ENCODE peak calls at places on chromosomes 5 and 9, in four cellular contexts. One of them, this sample, is unnamed.

GRCh38 chr5:115831163-115831768 is 10.1 kb downstream of the ATG12 start:
- DNase-seq in colonic mucosa: no peak
- DNase-seq in GM12878: no peak
- DNase-seq in breast epithelium: no peak
- DNase-seq in this sample: no peak

GRCh38 chr9:112273826-112274225 is 59.6 kb downstream of the PTBP3 start:
- DNase-seq in colonic mucosa: no peak
- DNase-seq in GM12878: no peak
- DNase-seq in breast epithelium: no peak
- DNase-seq in this sample: no peak

GRCh38 chr5:139872052-139872766 is 76.6 kb downstream of the PSD2 start:
- DNase-seq in colonic mucosa: no peak
- DNase-seq in GM12878: no peak
- DNase-seq in breast epithelium: no peak
- DNase-seq in this sample: no peak

GRCh38 chr5:96487859-96488258 is 54.8 kb upstream of the PCSK1 start:
- DNase-seq in colonic mucosa: no peak
- DNase-seq in GM12878: no peak
- DNase-seq in breast epithelium: no peak
- DNase-seq in this sample: no peak

GRCh38 chr5:16596541-16596940 is 20.3 kb downstream of the RETREG1 start:
- DNase-seq in colonic mucosa: no peak
- DNase-seq in GM12878: no peak
- DNase-seq in breast epithelium: no peak
- DNase-seq in this sample: no peak

GRCh38 chr5:1637639-1638481 is 114.1 kb upstream of the LPCAT1 start:
- DNase-seq in colonic mucosa: no peak
- DNase-seq in GM12878: no peak
- DNase-seq in breast epithelium: peak
- DNase-seq in this sample: no peak

GRCh38 chr9:38024036-38024681 is 44.9 kb downstream of the SHB start:
- DNase-seq in colonic mucosa: no peak
- DNase-seq in GM12878: no peak
- DNase-seq in breast epithelium: peak
- DNase-seq in this sample: no peak

GRCh38 chr5:123599171-123599570 is 87.2 kb downstream of the CSNK1G3 start:
- DNase-seq in colonic mucosa: no peak
- DNase-seq in GM12878: no peak
- DNase-seq in breast epithelium: no peak
- DNase-seq in this sample: no peak

GRCh38 chr9:114316605-114317230 is 6.2 kb upstream of the ORM1 start:
- DNase-seq in colonic mucosa: peak
- DNase-seq in GM12878: no peak
- DNase-seq in breast epithelium: no peak
- DNase-seq in this sample: no peak

GRCh38 chr5:127796207-127796606 is 93.0 kb downstream of the CCDC192 start:
- DNase-seq in colonic mucosa: no peak
- DNase-seq in GM12878: no peak
- DNase-seq in breast epithelium: no peak
- DNase-seq in this sample: no peak

GRCh38 chr9:31415184-31415583 is 969.3 kb upstream of the ACO1 start:
- DNase-seq in colonic mucosa: no peak
- DNase-seq in GM12878: no peak
- DNase-seq in breast epithelium: no peak
- DNase-seq in this sample: no peak

GRCh38 chr5:176611435-176611834 is 1.5 kb upstream of the GPRIN1 start:
- DNase-seq in colonic mucosa: peak
- DNase-seq in GM12878: no peak
- DNase-seq in breast epithelium: peak
- DNase-seq in this sample: no peak

GRCh38 chr5:39547548-39548154 is 122.9 kb upstream of the DAB2 start:
- DNase-seq in colonic mucosa: peak
- DNase-seq in GM12878: no peak
- DNase-seq in breast epithelium: no peak
- DNase-seq in this sample: no peak

GRCh38 chr9:119368681-119369581 is at the start of gene BRINP1:
- DNase-seq in colonic mucosa: peak
- DNase-seq in GM12878: no peak
- DNase-seq in breast epithelium: no peak
- DNase-seq in this sample: no peak

GRCh38 chr9:79623799-79624721 is 52.3 kb downstream of the TLE4 start:
- DNase-seq in colonic mucosa: peak
- DNase-seq in GM12878: peak
- DNase-seq in breast epithelium: no peak
- DNase-seq in this sample: peak

GRCh38 chr9:92191801-92192200 is 76.6 kb upstream of the SPTLC1 start:
- DNase-seq in colonic mucosa: no peak
- DNase-seq in GM12878: no peak
- DNase-seq in breast epithelium: no peak
- DNase-seq in this sample: no peak

GRCh38 chr5:81506900-81507588 is 113.1 kb upstream of the ACOT12 start:
- DNase-seq in colonic mucosa: peak
- DNase-seq in GM12878: peak
- DNase-seq in breast epithelium: no peak
- DNase-seq in this sample: peak

GRCh38 chr5:60883229-60883628 is 39.2 kb upstream of the ELOVL7 start:
- DNase-seq in colonic mucosa: no peak
- DNase-seq in GM12878: no peak
- DNase-seq in breast epithelium: no peak
- DNase-seq in this sample: no peak

GRCh38 chr5:88861213-88861612 is 21.8 kb downstream of the MEF2C start:
- DNase-seq in colonic mucosa: no peak
- DNase-seq in GM12878: no peak
- DNase-seq in breast epithelium: no peak
- DNase-seq in this sample: no peak

GRCh38 chr9:93826209-93826608 is 128.9 kb downstream of the BARX1 start:
- DNase-seq in colonic mucosa: peak
- DNase-seq in GM12878: no peak
- DNase-seq in breast epithelium: no peak
- DNase-seq in this sample: no peak

GRCh38 chr5:95731571-95732554 is 727 bp downstream of the RHOBTB3 start:
- DNase-seq in colonic mucosa: peak
- DNase-seq in GM12878: no peak
- DNase-seq in breast epithelium: no peak
- DNase-seq in this sample: no peak

DNA sequence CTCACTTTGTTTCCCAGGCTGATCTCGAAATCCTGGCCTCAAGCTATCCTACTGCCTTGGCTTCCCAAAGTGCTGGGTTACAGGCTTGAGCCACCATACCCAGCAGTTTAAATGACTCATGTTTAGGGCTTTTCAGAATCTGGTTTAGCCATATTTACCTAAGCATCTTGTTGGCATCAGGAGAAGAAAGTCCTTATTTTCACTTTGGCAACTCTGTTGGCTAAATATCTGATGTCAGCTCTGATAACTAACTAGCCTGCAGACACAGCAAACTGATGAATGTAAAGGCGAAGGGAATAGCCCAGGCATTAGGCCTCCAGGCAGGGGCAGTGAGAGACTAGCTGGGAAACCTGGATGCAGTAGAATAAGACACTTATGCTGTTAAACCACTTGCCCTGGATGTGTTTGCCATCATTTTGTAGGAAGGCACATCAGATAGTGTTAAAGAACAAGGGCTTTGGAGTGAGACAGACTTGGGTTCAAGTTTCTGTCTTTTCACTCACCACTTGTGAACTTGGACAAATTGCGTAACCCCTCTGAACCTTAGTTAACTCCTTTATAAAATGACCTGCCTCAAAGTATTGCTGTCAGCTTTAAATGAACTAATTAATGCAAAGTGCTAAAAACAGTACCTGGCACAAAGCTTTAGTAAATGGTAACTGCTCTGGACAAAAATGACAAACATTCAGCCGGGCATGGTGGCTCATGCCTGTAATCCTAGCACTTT is 34.7 kb upstream of the GARNL3 start:
- DNase-seq in colonic mucosa: no peak
- DNase-seq in GM12878: no peak
- DNase-seq in breast epithelium: no peak
- DNase-seq in this sample: no peak
- H3K4me3 ChIP-seq in colonic mucosa: no peak
- H3K4me3 ChIP-seq in GM12878: no peak
- H3K4me3 ChIP-seq in breast epithelium: no peak
- H3K4me3 ChIP-seq in this sample: no peak

DNA sequence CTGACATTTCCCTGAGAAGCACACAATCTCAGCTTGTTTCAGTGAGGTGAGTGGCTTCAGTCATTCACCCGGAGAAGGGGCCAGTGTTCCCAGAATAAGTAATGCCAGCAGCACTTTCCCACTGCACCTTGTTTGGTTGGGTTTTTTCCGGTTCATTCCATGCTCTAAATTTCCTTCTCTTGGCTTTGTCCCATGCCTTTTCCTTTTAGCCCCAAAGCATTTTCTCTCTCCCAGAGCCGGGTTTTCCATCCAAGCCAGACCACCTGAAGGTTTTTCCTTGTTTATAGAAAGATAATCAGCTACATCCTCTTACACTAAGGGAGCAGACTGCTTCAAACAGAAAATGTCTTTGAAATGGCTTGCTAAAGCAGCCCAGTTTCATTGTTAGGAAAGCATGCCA is 501.7 kb downstream of the DTWD2 start:
- DNase-seq in colonic mucosa: no peak
- DNase-seq in GM12878: no peak
- DNase-seq in breast epithelium: no peak
- DNase-seq in this sample: no peak
- TF ChIP-seq CTCF in colonic mucosa: no peak
- TF ChIP-seq CTCF in GM12878: no peak
- TF ChIP-seq CTCF in breast epithelium: no peak
- TF ChIP-seq CTCF in this sample: no peak

GRCh38 chr9:110128664-110129329 is 79.2 kb downstream of the C9orf152 start:
- DNase-seq in colonic mucosa: no peak
- DNase-seq in GM12878: peak
- DNase-seq in breast epithelium: no peak
- DNase-seq in this sample: no peak

GRCh38 chr9:110125207-110125751 is 82.7 kb downstream of the C9orf152 start:
- DNase-seq in colonic mucosa: peak
- DNase-seq in GM12878: no peak
- DNase-seq in breast epithelium: peak
- DNase-seq in this sample: no peak

GRCh38 chr9:110126457-110126856 is 81.5 kb downstream of the C9orf152 start:
- DNase-seq in colonic mucosa: no peak
- DNase-seq in GM12878: no peak
- DNase-seq in breast epithelium: no peak
- DNase-seq in this sample: no peak

GRCh38 chr9:110125763-110126351 is 82.1 kb downstream of the C9orf152 start:
- DNase-seq in colonic mucosa: no peak
- DNase-seq in GM12878: no peak
- DNase-seq in breast epithelium: no peak
- DNase-seq in this sample: no peak

GRCh38 chr9:110126986-110127864 is 80.7 kb downstream of the C9orf152 start:
- DNase-seq in colonic mucosa: peak
- DNase-seq in GM12878: no peak
- DNase-seq in breast epithelium: no peak
- DNase-seq in this sample: no peak
- H3K4me3 ChIP-seq in colonic mucosa: peak
- H3K4me3 ChIP-seq in GM12878: peak
- H3K4me3 ChIP-seq in breast epithelium: peak
- H3K4me3 ChIP-seq in this sample: no peak

GRCh38 chr5:180860273-180860886 is 696 bp downstream of the ZFP62 start:
- DNase-seq in colonic mucosa: peak
- DNase-seq in GM12878: no peak
- DNase-seq in breast epithelium: no peak
- DNase-seq in this sample: peak
- TF ChIP-seq CTCF in colonic mucosa: peak
- TF ChIP-seq CTCF in GM12878: peak
- TF ChIP-seq CTCF in breast epithelium: no peak
- TF ChIP-seq CTCF in this sample: peak

GRCh38 chr5:167763772-167764171 is 527.7 kb upstream of the WWC1 start:
- DNase-seq in colonic mucosa: no peak
- DNase-seq in GM12878: no peak
- DNase-seq in breast epithelium: no peak
- DNase-seq in this sample: no peak

GRCh38 chr5:167767775-167768174 is 523.7 kb upstream of the WWC1 start:
- DNase-seq in colonic mucosa: no peak
- DNase-seq in GM12878: no peak
- DNase-seq in breast epithelium: no peak
- DNase-seq in this sample: no peak

GRCh38 chr5:167766957-167767356 is 524.5 kb upstream of the WWC1 start:
- DNase-seq in colonic mucosa: no peak
- DNase-seq in GM12878: no peak
- DNase-seq in breast epithelium: no peak
- DNase-seq in this sample: no peak

GRCh38 chr5:167765341-167765740 is 526.1 kb upstream of the WWC1 start:
- DNase-seq in colonic mucosa: no peak
- DNase-seq in GM12878: no peak
- DNase-seq in breast epithelium: no peak
- DNase-seq in this sample: no peak

DNA sequence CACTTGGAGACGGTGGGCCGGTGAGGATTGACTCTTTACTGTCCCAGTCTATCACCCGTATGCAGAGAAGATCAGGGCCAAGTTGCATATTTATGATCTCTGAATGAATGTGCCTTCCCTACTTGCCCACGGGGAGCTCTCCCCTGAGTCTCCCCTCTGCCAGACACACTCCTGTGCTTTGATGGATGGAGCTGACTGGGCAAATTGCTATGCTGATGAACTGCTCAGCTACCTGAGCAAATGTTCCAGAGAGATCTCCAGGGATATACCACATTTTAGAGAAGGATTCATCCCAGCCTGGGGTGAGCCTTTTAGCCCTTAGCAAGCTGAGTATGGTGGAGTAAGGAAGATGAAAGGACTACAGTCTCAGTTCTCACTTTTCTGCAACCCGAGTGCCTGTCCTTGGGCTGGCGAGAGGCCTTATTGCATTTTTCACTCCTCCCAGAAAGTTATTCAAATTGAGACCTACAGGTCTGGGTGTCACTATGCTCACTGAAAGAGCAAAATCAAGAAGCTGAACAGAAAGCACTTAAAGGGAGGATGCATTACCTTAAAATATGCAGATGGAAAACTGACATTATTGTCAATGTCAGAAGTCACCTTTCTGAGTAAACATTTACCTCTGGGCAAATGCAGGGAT is 526.7 kb upstream of the WWC1 start:
- DNase-seq in colonic mucosa: no peak
- DNase-seq in GM12878: no peak
- DNase-seq in breast epithelium: no peak
- DNase-seq in this sample: no peak
- H3K4me3 ChIP-seq in colonic mucosa: no peak
- H3K4me3 ChIP-seq in GM12878: no peak
- H3K4me3 ChIP-seq in breast epithelium: no peak
- H3K4me3 ChIP-seq in this sample: no peak

GRCh38 chr5:55226934-55227737 is at the start of gene MCIDAS:
- DNase-seq in colonic mucosa: peak
- DNase-seq in GM12878: no peak
- DNase-seq in breast epithelium: no peak
- DNase-seq in this sample: no peak
- TF ChIP-seq CTCF in colonic mucosa: no peak
- TF ChIP-seq CTCF in GM12878: peak
- TF ChIP-seq CTCF in breast epithelium: no peak
- TF ChIP-seq CTCF in this sample: peak

GRCh38 chr9:108271646-108272349 is 584.0 kb downstream of the ACTL7B start:
- DNase-seq in colonic mucosa: peak
- DNase-seq in GM12878: no peak
- DNase-seq in breast epithelium: no peak
- DNase-seq in this sample: no peak
- H3K4me3 ChIP-seq in colonic mucosa: no peak
- H3K4me3 ChIP-seq in GM12878: no peak
- H3K4me3 ChIP-seq in breast epithelium: peak
- H3K4me3 ChIP-seq in this sample: no peak

GRCh38 chr9:73050062-73050814 is 97.4 kb upstream of the ALDH1A1 start:
- DNase-seq in colonic mucosa: no peak
- DNase-seq in GM12878: no peak
- DNase-seq in breast epithelium: no peak
- DNase-seq in this sample: no peak
- TF ChIP-seq CTCF in colonic mucosa: no peak
- TF ChIP-seq CTCF in GM12878: no peak
- TF ChIP-seq CTCF in breast epithelium: no peak
- TF ChIP-seq CTCF in this sample: no peak

This sample was measured in GM12864.